ENCODE peak calls at places on chromosome 14, in seven cellular contexts. R, P, M, Y, W, J and F are unnamed samples.

GRCh38 chr14:24368562-24369252 is 723 bp downstream of the NFATC4 start:
- DNase-seq in R (no peak), P (peak; percentile 63), M (peak; percentile 68), Y (no peak), W (peak; percentile 34), J (peak; percentile 66), F (peak; percentile 46)

GRCh38 chr14:43413094-43413493 is 1094.0 kb downstream of the FSCB start:
- DNase-seq in R (no peak), P (no peak), M (no peak), Y (no peak), W (no peak), J (no peak), F (no peak)

GRCh38 chr14:75126679-75127473 is at the start of gene NEK9:
- DNase-seq in R (peak; percentile 71), P (peak; percentile 91), M (peak; percentile 86), Y (peak; percentile 80), W (peak; percentile 88), J (peak; percentile 90), F (peak; percentile 77)

GRCh38 chr14:51139221-51139681 is 44.3 kb upstream of the TRIM9 start:
- DNase-seq in R (no peak), P (no peak), M (no peak), Y (no peak), W (no peak), J (peak; percentile 30), F (no peak)

GRCh38 chr14:21264025-21264801 is 5.0 kb downstream of the HNRNPC start:
- DNase-seq in R (peak; percentile 25), P (no peak), M (no peak), Y (peak; percentile 77), W (no peak), J (no peak), F (no peak)

GRCh38 chr14:104596451-104596918 is 8.1 kb downstream of the TMEM179 start:
- DNase-seq in R (no peak), P (no peak), M (no peak), Y (no peak), W (no peak), J (no peak), F (no peak)

GRCh38 chr14:90375934-90376333 is 20.9 kb upstream of the CALM1 start:
- DNase-seq in R (no peak), P (no peak), M (no peak), Y (no peak), W (no peak), J (no peak), F (no peak)

GRCh38 chr14:77140937-77141591 is 527 bp downstream of the ZDHHC22 start:
- DNase-seq in R (no peak), P (no peak), M (no peak), Y (peak; percentile 49), W (no peak), J (peak; percentile 22), F (no peak)

GRCh38 chr14:68854421-68854820 is 61.6 kb upstream of the ZFP36L1 start:
- DNase-seq in R (no peak), P (no peak), M (no peak), Y (no peak), W (no peak), J (no peak), F (no peak)

GRCh38 chr14:78700236-78700635 is 530.1 kb downstream of the NRXN3 start:
- DNase-seq in R (no peak), P (no peak), M (no peak), Y (peak; percentile 2), W (no peak), J (no peak), F (no peak)

GRCh38 chr14:87628129-87628528 is 364.9 kb downstream of the GALC start:
- DNase-seq in R (no peak), P (no peak), M (no peak), Y (no peak), W (peak; percentile 38), J (peak; percentile 57), F (no peak)

GRCh38 chr14:80493620-80494019 is 282.3 kb upstream of the DIO2 start:
- DNase-seq in R (no peak), P (no peak), M (no peak), Y (no peak), W (no peak), J (no peak), F (no peak)

GRCh38 chr14:100246136-100246535 is 7.2 kb downstream of the YY1 start:
- DNase-seq in R (no peak), P (no peak), M (peak; percentile 33), Y (no peak), W (no peak), J (no peak), F (no peak)

GRCh38 chr14:60738843-60739508 is 4.4 kb downstream of the MNAT1 start:
- DNase-seq in R (no peak), P (no peak), M (no peak), Y (no peak), W (no peak), J (no peak), F (no peak)

GRCh38 chr14:69879175-69880047 is at the start of gene SMOC1:
- DNase-seq in R (peak; percentile 80), P (peak; percentile 45), M (peak; percentile 91), Y (no peak), W (peak; percentile 85), J (peak; percentile 64), F (peak; percentile 46)

GRCh38 chr14:28102814-28103213 is 663.8 kb upstream of the FOXG1 start:
- DNase-seq in R (no peak), P (no peak), M (no peak), Y (peak; percentile 69), W (no peak), J (no peak), F (no peak)

GRCh38 chr14:75184447-75184846 is 8.0 kb upstream of the TMED10 start:
- DNase-seq in R (no peak), P (no peak), M (no peak), Y (peak; percentile 45), W (no peak), J (no peak), F (no peak)

GRCh38 chr14:20093442-20093841 is 17.1 kb upstream of the OR4K17 start:
- DNase-seq in R (no peak), P (no peak), M (no peak), Y (no peak), W (no peak), J (no peak), F (no peak)
- H3K4me3 ChIP-seq in R (no peak overlapping the region), P (no peak overlapping the region), M (no peak overlapping the region), Y (no peak overlapping the region), W (no peak overlapping the region), J (no peak overlapping the region), F (no peak overlapping the region)

DNA sequence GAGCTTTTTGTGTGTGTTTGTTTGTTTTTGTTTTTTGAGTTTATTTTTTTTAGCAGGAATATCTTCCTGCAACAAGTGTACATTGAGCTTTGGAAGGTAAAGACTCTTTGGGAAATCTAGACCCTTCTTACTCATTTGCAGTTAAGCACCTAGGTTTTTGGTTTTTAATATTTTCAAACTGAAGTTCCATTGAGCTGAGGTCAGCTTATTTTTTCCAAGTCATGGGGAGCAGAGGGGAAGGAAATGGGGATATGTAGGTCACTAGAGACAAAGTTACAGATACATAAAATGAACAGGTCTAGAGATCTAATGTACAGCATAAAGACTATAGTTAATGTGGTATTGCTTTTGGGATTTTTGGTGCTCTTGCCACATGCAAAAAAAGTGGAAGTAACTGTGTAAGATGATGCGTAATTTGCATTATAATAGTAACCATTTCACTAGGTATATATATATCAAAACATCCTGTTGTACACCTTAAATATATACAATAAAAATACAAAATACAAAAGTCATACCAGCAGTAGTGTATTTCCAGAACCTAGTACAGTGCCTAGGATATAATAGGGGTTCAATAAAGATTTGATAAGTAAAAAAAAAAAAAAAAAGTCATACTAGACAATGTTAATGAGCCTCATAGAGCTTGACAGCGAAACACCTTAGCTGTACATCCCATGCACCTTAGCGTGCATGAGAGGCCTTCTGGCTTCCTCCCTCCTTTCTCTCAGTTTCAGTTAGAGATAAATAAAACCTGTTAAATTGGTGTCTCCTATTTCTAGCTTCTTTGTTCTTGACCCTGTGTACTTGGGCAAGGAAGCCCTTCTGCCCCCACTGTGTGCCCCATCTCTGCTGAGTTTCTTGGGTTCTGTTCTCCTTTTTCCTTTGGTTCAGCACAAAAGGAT is 22.7 kb downstream of the CGRRF1 start:
- DNase-seq in R (peak; percentile 69), P (no peak), M (no peak), Y (no peak), W (no peak), J (no peak), F (no peak)
- TF ChIP-seq CTCF in R (no peak), P (no peak), M (no peak), Y (no peak), W (no peak), J (no peak), F (no peak)

DNA sequence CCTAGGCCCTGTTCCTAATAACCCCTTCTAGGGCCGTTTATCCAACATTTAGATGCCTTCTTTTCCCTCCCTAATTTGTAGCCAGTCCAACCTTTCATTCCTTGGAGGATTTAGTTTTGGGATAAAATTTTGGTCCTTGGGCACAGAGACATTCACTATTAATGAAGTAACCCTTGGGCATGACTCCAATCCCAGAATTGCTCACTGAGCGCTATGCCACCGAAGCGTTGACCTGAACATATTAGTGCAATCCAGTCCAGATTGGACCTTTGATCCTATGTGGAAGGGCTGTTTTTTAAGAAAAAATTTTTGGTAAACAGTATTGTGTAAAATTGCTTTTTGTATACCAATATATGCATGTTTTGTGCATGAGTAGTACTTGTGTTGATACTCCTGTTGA is 10.0 kb downstream of the DACT1 start:
- DNase-seq in R (no peak), P (no peak), M (no peak), Y (no peak), W (no peak), J (no peak), F (no peak)
- H3K27ac ChIP-seq in R (no peak overlapping the region), P (no peak overlapping the region), M (no peak overlapping the region), Y (no peak overlapping the region), W (no peak overlapping the region), J (no peak overlapping the region), F (no peak overlapping the region)

GRCh38 chr14:55127491-55127951 is 1.5 kb upstream of the LGALS3 start:
- DNase-seq in R (no peak), P (no peak), M (no peak), Y (peak; percentile 99), W (no peak), J (no peak), F (peak; percentile 52)

GRCh38 chr14:55129428-55130193 is 559 bp downstream of the LGALS3 start:
- DNase-seq in R (peak; percentile 7), P (peak; percentile 73), M (peak; percentile 62), Y (peak; percentile 84), W (peak; percentile 60), J (peak; percentile 61), F (peak; percentile 73)

GRCh38 chr14:55129086-55129427 is at the start of gene LGALS3:
- DNase-seq in R (peak; percentile 48), P (peak; percentile 85), M (peak; percentile 72), Y (peak; percentile 92), W (peak; percentile 75), J (peak; percentile 70), F (no peak)

GRCh38 chr14:55126932-55127490 is 2.0 kb upstream of the LGALS3 start:
- DNase-seq in R (no peak), P (no peak), M (no peak), Y (no peak), W (no peak), J (no peak), F (no peak)

DNA sequence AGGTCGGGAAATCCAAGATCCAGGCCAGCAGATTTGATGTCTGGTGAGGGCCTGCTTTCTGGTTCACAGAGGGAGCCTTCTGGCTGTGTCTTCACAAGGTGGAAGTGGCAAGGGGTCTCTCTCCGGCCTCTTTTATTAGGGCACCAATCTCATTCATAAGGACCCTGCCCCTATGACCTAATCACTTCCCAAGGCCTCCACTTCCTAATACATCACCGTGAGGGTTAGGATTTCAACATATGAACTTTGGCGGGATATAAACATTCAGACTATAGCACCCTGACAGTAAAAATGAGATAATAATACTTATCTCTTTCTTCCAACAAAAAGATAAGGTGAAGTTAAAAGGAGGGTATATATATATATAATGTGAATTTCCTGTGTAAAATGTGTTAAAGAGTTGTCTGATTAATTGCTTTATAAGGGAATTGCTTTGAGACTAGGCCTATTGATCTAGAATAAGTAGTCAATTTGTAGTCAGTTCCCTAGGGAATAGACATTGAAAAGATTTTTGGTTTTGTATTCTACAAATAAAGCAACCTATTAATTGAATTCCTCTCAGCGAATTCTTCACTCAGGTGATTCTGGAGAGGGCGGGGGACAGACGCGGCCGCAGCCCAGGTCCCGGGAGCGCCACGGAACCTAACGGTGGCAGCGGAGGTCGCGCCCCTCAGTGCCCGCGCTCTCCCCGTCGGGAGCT is 516 bp upstream of the LGALS3 start:
- DNase-seq in R (no peak), P (no peak), M (no peak), Y (no peak), W (no peak), J (no peak), F (no peak)
- H3K4me3 ChIP-seq in R (peak overlapping the region; percentile 34), P (peak overlapping the region; percentile 79), M (peak overlapping the region; percentile 69), Y (peak overlapping the region; percentile 73), W (peak overlapping the region; percentile 31), J (peak overlapping the region; percentile 53), F (peak overlapping the region; percentile 74)